ENCODE peak calls at places on chromosomes 12 and 14, in ten cellular contexts. F is breast epithelium; J is heart right ventricle; W is OCI-LY7; S is transverse colon; C is CD8-positive, alpha-beta T cell; Z is cardiac fibroblast; T is NB4; L is IMR-90; D is ovary. R is an unnamed sample.

GRCh38 chr12:124655317-124656213 is 88.2 kb upstream of the NCOR2 start:
- DNase-seq in D (peak), S (peak), C (no peak), Z (peak), T (peak), L (peak), W (no peak), J (peak), F (no peak), R (peak)

GRCh38 chr12:22266101-22266500 is 68.4 kb downstream of the ST8SIA1 start:
- DNase-seq in L (peak), T (no peak), F (no peak), S (no peak), W (no peak), D (no peak), J (no peak), Z (no peak), C (no peak), R (no peak)

GRCh38 chr12:13805038-13805437 is 176.4 kb downstream of the GRIN2B start:
- DNase-seq in T (no peak), J (no peak), Z (no peak), C (no peak), F (no peak), D (no peak), S (no peak), W (no peak), L (no peak), R (no peak)

GRCh38 chr14:88346048-88346639 is 23.1 kb upstream of the KCNK10 start:
- DNase-seq in T (no peak), F (no peak), S (no peak), L (no peak), J (no peak), W (no peak), Z (peak), D (no peak), C (no peak), R (no peak)

GRCh38 chr14:98840076-98840475 is 431.9 kb downstream of the BCL11B start:
- DNase-seq in Z (no peak), D (no peak), L (no peak), F (no peak), S (no peak), W (no peak), T (no peak), J (no peak), C (no peak), R (no peak)

GRCh38 chr12:65611396-65611795 is 212.9 kb upstream of the HMGA2 start:
- DNase-seq in S (no peak), C (no peak), F (no peak), W (no peak), D (no peak), T (no peak), Z (no peak), L (no peak), J (no peak), R (no peak)

GRCh38 chr14:34629657-34630529 is at the start of gene SNX6:
- DNase-seq in L (peak), W (peak), Z (peak), T (peak), C (peak), F (peak), J (peak), S (peak), D (peak), R (peak)

GRCh38 chr14:105076805-105077648 is 11.8 kb upstream of the GPR132 start:
- DNase-seq in Z (no peak), W (no peak), S (no peak), T (no peak), J (no peak), F (no peak), C (no peak), L (no peak), D (no peak), R (no peak)

GRCh38 chr14:61438497-61438859 is 117.1 kb downstream of the PRKCH start:
- DNase-seq in L (no peak), T (no peak), S (no peak), J (no peak), C (no peak), D (no peak), W (no peak), Z (no peak), F (no peak), R (no peak)

GRCh38 chr12:2783936-2784600 is 10.7 kb upstream of the FKBP4 start:
- DNase-seq in J (peak), W (peak), C (no peak), S (peak), T (peak), D (peak), Z (peak), L (peak), F (peak), R (peak)

GRCh38 chr14:38256358-38256840 is 506 bp upstream of the CLEC14A start:
- DNase-seq in F (no peak), L (peak), Z (peak), W (no peak), C (no peak), J (no peak), S (no peak), D (no peak), T (no peak), R (no peak)

GRCh38 chr12:14260011-14260993 is 105.2 kb upstream of the ATF7IP start:
- DNase-seq in W (no peak), L (peak), S (peak), C (no peak), Z (peak), T (peak), F (peak), D (peak), J (peak), R (peak)

GRCh38 chr12:66066071-66066928 is 64.2 kb downstream of the LLPH start:
- DNase-seq in Z (peak), S (no peak), F (no peak), T (peak), W (no peak), J (no peak), C (no peak), D (no peak), L (peak), R (no peak)

GRCh38 chr14:104802913-104803184 is 1.9 kb downstream of the ZBTB42 start:
- DNase-seq in L (no peak), F (no peak), W (no peak), S (no peak), D (no peak), C (no peak), Z (no peak), J (no peak), T (no peak), R (no peak)

GRCh38 chr14:92690171-92691011 is 58.0 kb downstream of the LGMN start:
- DNase-seq in F (no peak), S (peak), Z (peak), C (no peak), W (peak), T (peak), L (peak), D (no peak), J (peak), R (peak)

GRCh38 chr14:100267990-100268389 is 29.0 kb downstream of the YY1 start:
- DNase-seq in D (no peak), S (no peak), C (no peak), T (no peak), W (no peak), J (no peak), F (no peak), Z (no peak), L (no peak), R (no peak)

GRCh38 chr12:70644836-70645235 is 7.6 kb upstream of the PTPRB start:
- DNase-seq in J (no peak), Z (no peak), T (no peak), C (no peak), S (no peak), F (no peak), W (no peak), L (no peak), D (no peak), R (no peak)

GRCh38 chr14:49679271-49679670 is 8.7 kb downstream of the POLE2 start:
- DNase-seq in F (no peak), T (no peak), W (no peak), D (no peak), S (no peak), J (no peak), C (no peak), Z (no peak), L (peak), R (no peak)

GRCh38 chr12:119744900-119745606 is 77.1 kb downstream of the PRKAB1 start:
- DNase-seq in Z (no peak), D (no peak), J (no peak), T (no peak), S (no peak), F (no peak), L (no peak), C (no peak), W (peak), R (no peak)

GRCh38 chr14:61025239-61026223 is 44.5 kb downstream of the SLC38A6 start:
- DNase-seq in W (peak), T (peak), J (peak), S (peak), D (peak), F (peak), Z (peak), C (no peak), L (peak), R (peak)

GRCh38 chr14:75127903-75128595 is 1.2 kb upstream of the NEK9 start:
- DNase-seq in J (no peak), D (no peak), Z (no peak), S (peak), W (no peak), T (peak), C (no peak), L (no peak), F (no peak), R (no peak)

GRCh38 chr12:11743333-11743732 is 93.9 kb downstream of the ETV6 start:
- DNase-seq in C (no peak), D (no peak), S (no peak), Z (no peak), L (no peak), F (no peak), W (no peak), J (no peak), T (no peak), R (no peak)

GRCh38 chr12:53200458-53201169 is 6.4 kb downstream of the ITGB7 start:
- DNase-seq in W (peak), D (no peak), Z (no peak), C (no peak), T (no peak), J (no peak), F (peak), S (no peak), L (no peak), R (no peak)

GRCh38 chr12:11707535-11707934 is 58.1 kb downstream of the ETV6 start:
- DNase-seq in L (no peak), T (no peak), W (no peak), S (peak), Z (no peak), F (no peak), D (peak), J (peak), C (no peak), R (no peak)

GRCh38 chr14:70716958-70717357 is 75.2 kb downstream of the TTC9 start:
- DNase-seq in S (no peak), T (no peak), Z (no peak), F (no peak), W (no peak), D (no peak), L (no peak), C (no peak), J (no peak), R (no peak)

GRCh38 chr12:102171951-102172350 is 25.7 kb downstream of the PMCH start:
- DNase-seq in C (no peak), J (no peak), W (no peak), D (no peak), L (peak), Z (no peak), F (no peak), S (no peak), T (no peak), R (no peak)

GRCh38 chr12:42483534-42483857 is 106.0 kb downstream of the PRICKLE1 start:
- DNase-seq in C (no peak), W (no peak), S (peak), D (peak), T (peak), J (peak), L (peak), F (no peak), Z (no peak), R (no peak)

GRCh38 chr12:32906407-32907165 is 10.0 kb upstream of the PKP2 start:
- DNase-seq in L (no peak), J (no peak), C (no peak), S (peak), W (no peak), F (no peak), Z (no peak), T (no peak), D (no peak), R (no peak)

GRCh38 chr14:68824517-68825347 is 31.9 kb upstream of the ZFP36L1 start:
- DNase-seq in C (no peak), T (peak), F (peak), W (peak), J (peak), S (peak), Z (peak), D (peak), L (peak), R (peak)

GRCh38 chr12:25959069-25959961 is 833 bp downstream of the RASSF8 start:
- DNase-seq in W (no peak), S (peak), L (peak), F (peak), Z (peak), C (no peak), D (peak), T (peak), J (peak), R (peak)

GRCh38 chr14:104102282-104102914 is 16.9 kb downstream of the ASPG start:
- DNase-seq in S (no peak), Z (no peak), W (no peak), L (no peak), J (no peak), D (no peak), F (no peak), T (no peak), C (no peak), R (no peak)

GRCh38 chr12:39831587-39832315 is 212.1 kb upstream of the ABCD2 start:
- DNase-seq in F (no peak), T (no peak), L (peak), Z (peak), S (no peak), W (no peak), D (no peak), C (no peak), J (no peak), R (no peak)

GRCh38 chr12:24822121-24822899 is 126.6 kb downstream of the BCAT1 start:
- DNase-seq in F (no peak), Z (peak), C (no peak), L (peak), T (no peak), W (no peak), D (no peak), J (no peak), S (no peak), R (no peak)

GRCh38 chr14:62162998-62163589 is 400.9 kb downstream of the SNAPC1 start:
- DNase-seq in Z (peak), D (no peak), L (peak), C (no peak), W (peak), S (no peak), F (no peak), T (peak), J (no peak), R (no peak)

GRCh38 chr12:46682148-46682547 is 143.6 kb downstream of the SLC38A4 start:
- DNase-seq in D (no peak), F (no peak), C (no peak), L (no peak), W (no peak), T (no peak), J (no peak), S (no peak), Z (no peak), R (no peak)
- H3K4me3 ChIP-seq in D (no peak), F (no peak), C (no peak), L (no peak), W (no peak), T (no peak), J (no peak), S (no peak), Z (no peak), R (no peak)

DNA sequence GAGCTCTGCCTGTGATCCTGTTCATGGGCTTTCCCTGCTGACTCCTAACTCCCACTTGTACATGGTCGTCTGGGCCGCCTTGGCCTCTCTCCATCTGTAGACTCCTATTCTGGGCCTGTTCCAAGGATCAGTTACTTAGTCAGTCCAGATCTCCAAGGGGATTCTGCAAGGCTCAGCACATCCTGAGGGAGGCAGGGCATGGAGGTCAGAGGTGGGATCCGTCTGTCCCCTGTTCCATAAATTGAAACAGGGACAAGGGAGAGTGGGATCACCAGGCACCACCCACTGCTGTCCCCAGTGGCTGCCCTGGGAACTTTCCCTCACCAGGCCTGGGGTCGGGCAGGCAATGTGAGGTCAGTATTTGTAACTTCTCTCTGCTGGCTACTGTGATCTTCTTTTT is 43.5 kb downstream of the KCTD10 start:
- DNase-seq in T (peak), W (no peak), L (no peak), Z (no peak), S (no peak), F (no peak), J (peak), D (no peak), C (no peak), R (no peak)
- TF ChIP-seq CTCF in T (peak), W (peak), L (no peak), Z (peak), S (no peak), F (no peak), J (no peak), D (no peak), C (no peak), R (no peak)

GRCh38 chr12:95220726-95221125 is 3.1 kb downstream of the VEZT start:
- DNase-seq in L (no peak), J (no peak), T (no peak), S (no peak), D (no peak), W (no peak), Z (no peak), F (no peak), C (no peak), R (no peak)
- H3K4me3 ChIP-seq in L (no peak), J (no peak), T (no peak), S (no peak), D (no peak), W (no peak), Z (no peak), F (no peak), C (no peak), R (no peak)

DNA sequence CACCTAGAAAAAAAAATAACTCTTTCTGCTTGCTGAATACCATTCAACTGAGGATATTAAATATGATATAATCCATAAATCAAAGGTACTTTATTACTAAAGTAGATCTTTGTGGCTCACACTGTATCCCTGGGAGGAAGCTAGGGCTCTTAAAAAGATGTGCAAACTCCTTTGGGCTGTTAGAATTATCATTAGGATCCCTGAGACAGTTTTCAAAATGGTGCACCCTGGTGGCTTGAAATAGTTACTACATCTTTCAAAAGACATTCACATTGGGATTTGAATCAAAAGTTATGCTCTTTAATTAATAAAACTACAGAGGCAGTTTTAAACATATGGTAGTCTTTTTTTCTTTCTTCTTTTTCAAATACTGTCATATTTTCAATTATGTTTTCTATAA is 228.5 kb upstream of the G2E3 start:
- DNase-seq in Z (peak), D (no peak), L (no peak), T (peak), C (no peak), J (no peak), W (peak), S (no peak), F (no peak), R (no peak)
- TF ChIP-seq CTCF in Z (peak), D (no peak), L (peak), T (peak), C (no peak), J (peak), W (peak), S (no peak), F (no peak), R (no peak)

GRCh38 chr12:116657921-116658495 is 79.9 kb downstream of the SPRING1 start:
- DNase-seq in T (no peak), F (no peak), S (no peak), L (no peak), D (no peak), J (no peak), W (no peak), Z (no peak), C (no peak), R (no peak)
- H3K4me3 ChIP-seq in T (no peak), F (peak), S (no peak), L (no peak), D (no peak), J (peak), W (no peak), Z (peak), C (no peak), R (no peak)

DNA sequence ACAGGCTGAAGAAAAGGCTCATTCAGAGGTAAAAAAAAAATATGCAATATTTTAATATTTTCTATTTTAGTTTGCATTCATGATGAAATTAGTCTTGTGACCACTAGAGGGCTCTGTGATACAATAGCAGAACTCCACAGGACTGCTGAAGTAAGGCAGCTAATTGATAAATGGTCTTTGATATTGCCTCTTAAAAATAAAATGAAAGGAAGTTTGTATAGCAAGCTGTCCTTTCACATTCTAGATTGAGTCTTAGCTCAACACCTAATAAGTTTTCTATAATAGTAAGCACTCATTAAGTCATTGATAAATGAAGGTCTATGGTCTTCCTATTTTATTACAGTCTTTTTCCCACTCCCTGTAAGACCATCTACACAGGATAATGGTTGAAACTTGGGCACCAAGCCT is 315.7 kb downstream of the NAV3 start:
- DNase-seq in F (no peak), W (peak), S (no peak), Z (peak), L (peak), C (no peak), J (no peak), T (peak), D (no peak), R (no peak)
- TF ChIP-seq CTCF in F (peak), W (peak), S (peak), Z (peak), L (peak), C (peak), J (peak), T (peak), D (peak), R (peak)

DNA sequence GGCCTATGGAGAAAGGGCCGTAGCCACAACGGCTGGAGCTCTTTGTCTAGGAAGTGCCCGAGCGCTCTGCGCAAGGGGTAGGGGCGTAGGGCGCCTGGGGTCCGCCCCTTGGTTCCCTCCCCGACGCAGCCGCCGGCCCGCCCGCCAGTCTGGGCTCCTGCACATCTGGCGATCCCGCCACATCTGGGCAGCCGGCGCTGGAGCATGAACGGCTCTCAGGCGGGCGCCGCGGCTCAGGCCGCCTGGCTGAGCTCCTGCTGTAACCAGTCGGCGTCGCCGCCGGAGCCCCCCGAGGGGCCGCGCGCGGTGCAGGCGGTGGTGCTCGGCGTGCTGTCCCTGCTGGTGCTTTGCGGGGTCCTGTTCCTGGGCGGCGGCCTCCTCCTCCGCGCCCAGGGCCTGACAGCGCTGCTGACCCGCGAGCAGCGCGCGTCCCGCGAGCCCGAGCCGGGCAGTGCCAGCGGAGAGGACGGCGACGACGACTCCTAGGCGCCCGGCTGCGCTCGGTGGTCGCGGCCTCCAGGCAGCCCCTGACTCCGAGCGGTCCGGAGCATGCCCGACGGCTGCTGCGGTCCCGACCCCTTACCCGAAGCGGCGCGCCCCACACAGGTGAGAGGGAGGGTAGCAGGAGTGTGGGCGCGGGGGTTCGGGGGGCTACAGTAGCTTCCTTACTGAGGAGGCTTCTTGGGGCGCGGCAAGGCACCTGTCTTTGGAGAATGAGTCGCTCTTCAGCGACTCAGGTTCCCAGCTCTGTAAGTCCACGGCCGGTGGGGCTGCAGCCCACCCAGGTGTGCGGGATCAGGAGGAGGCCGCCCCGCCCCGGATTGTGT is at the start of gene SMIM41:
- DNase-seq in W (no peak), S (no peak), C (no peak), Z (no peak), J (no peak), D (peak), L (no peak), T (no peak), F (no peak), R (no peak)
- H3K4me3 ChIP-seq in W (peak), S (peak), C (no peak), Z (no peak), J (peak), D (peak), L (no peak), T (no peak), F (no peak), R (peak)

R was measured in lung.